ENCODE peak calls at places on chromosomes 11 and 22, in four cellular contexts. One of them, this sample, is unnamed. For H3K36me3, the result is how much of the 10 kb centered on the place peaks cover.

GRCh38 chr11:65180877-65181568 is 705 bp upstream of the CAPN1 start:
- DNase-seq in pancreas: peak
- DNase-seq in psoas muscle: peak
- DNase-seq in stomach: peak
- DNase-seq in this sample: peak

GRCh38 chr22:25081409-25081824 is 118.2 kb upstream of the CRYBB3 start:
- DNase-seq in psoas muscle: no peak
- DNase-seq in stomach: peak
- DNase-seq in pancreas: no peak
- DNase-seq in this sample: no peak

GRCh38 chr11:113289341-113290187 is 24.8 kb upstream of the TTC12 start:
- DNase-seq in psoas muscle: peak
- DNase-seq in stomach: peak
- DNase-seq in pancreas: peak
- DNase-seq in this sample: peak

GRCh38 chr22:48761546-48761945 is 1066.1 kb downstream of the BRD1 start:
- DNase-seq in psoas muscle: no peak
- DNase-seq in stomach: peak
- DNase-seq in pancreas: no peak
- DNase-seq in this sample: no peak

GRCh38 chr22:43135565-43135964 is 7.6 kb downstream of the MCAT start:
- DNase-seq in psoas muscle: no peak
- DNase-seq in pancreas: no peak
- DNase-seq in stomach: no peak
- DNase-seq in this sample: no peak

GRCh38 chr11:79686703-79687419 is 246.0 kb upstream of the TENM4 start:
- DNase-seq in pancreas: no peak
- DNase-seq in psoas muscle: no peak
- DNase-seq in stomach: no peak
- DNase-seq in this sample: no peak

GRCh38 chr11:120807414-120808150 is 216.3 kb upstream of the TBCEL start:
- DNase-seq in pancreas: no peak
- DNase-seq in stomach: no peak
- DNase-seq in psoas muscle: no peak
- DNase-seq in this sample: no peak

GRCh38 chr11:123593570-123593969 is 60.9 kb downstream of the SCN3B start:
- DNase-seq in psoas muscle: no peak
- DNase-seq in stomach: no peak
- DNase-seq in pancreas: no peak
- DNase-seq in this sample: no peak

GRCh38 chr11:65310215-65310614 is 4.5 kb upstream of the CDC42EP2 start:
- DNase-seq in pancreas: no peak
- DNase-seq in stomach: no peak
- DNase-seq in psoas muscle: peak
- DNase-seq in this sample: no peak

GRCh38 chr11:34345991-34346480 is 11.8 kb downstream of the ABTB2 start:
- DNase-seq in stomach: no peak
- DNase-seq in pancreas: no peak
- DNase-seq in psoas muscle: peak
- DNase-seq in this sample: no peak

GRCh38 chr11:77122576-77123212 is 5.4 kb upstream of the MYO7A start:
- DNase-seq in pancreas: no peak
- DNase-seq in stomach: no peak
- DNase-seq in psoas muscle: no peak
- DNase-seq in this sample: no peak

GRCh38 chr11:6812391-6813005 is 13.0 kb upstream of the OR6A2 start:
- DNase-seq in stomach: no peak
- DNase-seq in psoas muscle: no peak
- DNase-seq in pancreas: no peak
- DNase-seq in this sample: peak

GRCh38 chr11:75668508-75669297 is at the start of gene MAP6:
- DNase-seq in pancreas: peak
- DNase-seq in psoas muscle: peak
- DNase-seq in stomach: no peak
- DNase-seq in this sample: no peak

GRCh38 chr11:60753309-60753708 is 3.4 kb upstream of the MS4A15 start:
- DNase-seq in pancreas: no peak
- DNase-seq in stomach: no peak
- DNase-seq in psoas muscle: no peak
- DNase-seq in this sample: no peak

GRCh38 chr11:114684636-114685035 is 6.3 kb downstream of the NXPE2 start:
- DNase-seq in psoas muscle: no peak
- DNase-seq in pancreas: no peak
- DNase-seq in stomach: no peak
- DNase-seq in this sample: no peak

GRCh38 chr11:78943841-78944240 is 369.2 kb upstream of the NARS2 start:
- DNase-seq in stomach: no peak
- DNase-seq in pancreas: no peak
- DNase-seq in psoas muscle: no peak
- DNase-seq in this sample: no peak

GRCh38 chr11:65429069-65429681 is 6.6 kb downstream of the NEAT1 start:
- DNase-seq in stomach: peak
- DNase-seq in pancreas: no peak
- DNase-seq in psoas muscle: no peak
- DNase-seq in this sample: peak

GRCh38 chr11:120674537-120674936 is 163.0 kb downstream of the GRIK4 start:
- DNase-seq in pancreas: no peak
- DNase-seq in psoas muscle: no peak
- DNase-seq in stomach: no peak
- DNase-seq in this sample: no peak

GRCh38 chr11:1654388-1655167 is 25.0 kb downstream of the KRTAP5-5 start:
- DNase-seq in psoas muscle: no peak
- DNase-seq in pancreas: peak
- DNase-seq in stomach: no peak
- DNase-seq in this sample: no peak

GRCh38 chr11:102831128-102831708 is 12.2 kb downstream of the MMP3 start:
- DNase-seq in pancreas: peak
- DNase-seq in psoas muscle: peak
- DNase-seq in stomach: no peak
- DNase-seq in this sample: peak

GRCh38 chr22:49676783-49677494 is 150.7 kb downstream of the BRD1 start:
- DNase-seq in pancreas: no peak
- DNase-seq in psoas muscle: no peak
- DNase-seq in stomach: no peak
- DNase-seq in this sample: no peak

GRCh38 chr11:62120466-62120865 is 3.3 kb upstream of the INCENP start:
- DNase-seq in psoas muscle: no peak
- DNase-seq in stomach: no peak
- DNase-seq in pancreas: no peak
- DNase-seq in this sample: no peak

GRCh38 chr22:44587004-44587793 is 89.2 kb upstream of the RTL6 start:
- DNase-seq in stomach: no peak
- DNase-seq in psoas muscle: no peak
- DNase-seq in pancreas: peak
- DNase-seq in this sample: no peak

GRCh38 chr11:18347471-18348125 is 25.2 kb downstream of the GTF2H1 start:
- DNase-seq in pancreas: no peak
- DNase-seq in psoas muscle: no peak
- DNase-seq in stomach: no peak
- DNase-seq in this sample: no peak

GRCh38 chr22:29877620-29878019 is 5.4 kb upstream of the MTMR3 start:
- DNase-seq in psoas muscle: no peak
- DNase-seq in pancreas: no peak
- DNase-seq in stomach: no peak
- DNase-seq in this sample: no peak

GRCh38 chr22:39139933-39140332 is 12.5 kb downstream of the CBX7 start:
- DNase-seq in stomach: no peak
- DNase-seq in psoas muscle: no peak
- DNase-seq in pancreas: no peak
- DNase-seq in this sample: no peak

GRCh38 chr22:39136317-39136716 is 16.2 kb downstream of the CBX7 start:
- DNase-seq in pancreas: no peak
- DNase-seq in stomach: no peak
- DNase-seq in psoas muscle: no peak
- DNase-seq in this sample: no peak

GRCh38 chr22:39135092-39135896 is 17.2 kb downstream of the CBX7 start:
- DNase-seq in psoas muscle: no peak
- DNase-seq in pancreas: no peak
- DNase-seq in stomach: no peak
- DNase-seq in this sample: no peak

GRCh38 chr22:39142088-39142667 is 10.3 kb downstream of the CBX7 start:
- DNase-seq in stomach: no peak
- DNase-seq in pancreas: no peak
- DNase-seq in psoas muscle: no peak
- DNase-seq in this sample: no peak

GRCh38 chr22:39138357-39138997 is 14.0 kb downstream of the CBX7 start:
- DNase-seq in pancreas: no peak
- DNase-seq in psoas muscle: no peak
- DNase-seq in stomach: no peak
- DNase-seq in this sample: no peak
- H3K4me3 ChIP-seq in pancreas: no peak
- H3K4me3 ChIP-seq in psoas muscle: no peak
- H3K4me3 ChIP-seq in stomach: no peak
- H3K4me3 ChIP-seq in this sample: no peak

DNA sequence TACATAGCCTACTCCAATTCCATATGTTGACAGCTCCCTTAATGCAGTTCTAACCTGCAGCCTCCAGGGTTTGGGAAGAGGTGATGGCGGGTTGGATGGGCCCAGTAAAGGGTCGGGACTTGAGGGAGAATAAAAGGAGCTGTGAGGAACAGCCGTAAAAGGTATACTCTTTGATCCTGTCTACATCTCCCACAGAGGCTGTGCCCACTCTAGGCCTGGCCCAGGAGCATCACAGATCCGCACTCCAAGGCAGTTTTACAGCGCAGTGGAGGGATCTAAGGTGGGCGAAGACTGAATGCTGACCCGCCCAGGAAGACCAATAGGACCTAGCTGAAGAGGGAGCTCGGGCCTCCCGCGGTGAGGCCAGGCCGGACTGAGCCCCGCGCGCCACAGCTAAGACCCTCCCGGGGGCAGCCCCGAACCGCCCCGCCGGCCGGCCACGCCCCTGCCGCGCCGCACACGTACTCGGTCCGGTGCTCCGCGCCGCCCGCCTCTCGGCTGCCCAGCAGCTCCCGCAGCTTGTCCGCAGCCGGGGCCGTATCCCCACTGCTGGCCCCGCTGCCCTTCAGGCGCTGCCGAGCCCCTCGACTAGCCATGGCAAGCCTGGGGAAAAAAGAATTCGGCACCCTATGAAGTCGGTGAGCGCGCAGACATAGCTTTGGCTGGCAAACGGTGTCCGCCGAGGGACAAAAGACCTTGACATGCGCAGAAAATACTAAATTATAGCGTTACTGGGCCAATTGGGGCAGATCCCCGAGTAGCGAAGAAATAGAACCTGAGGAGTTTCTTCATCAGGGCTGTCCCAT is at the start of gene ALG9:
- DNase-seq in stomach: peak
- DNase-seq in psoas muscle: peak
- DNase-seq in pancreas: peak
- DNase-seq in this sample: peak
- TF ChIP-seq CTCF in stomach: no peak
- TF ChIP-seq CTCF in psoas muscle: peak
- TF ChIP-seq CTCF in pancreas: no peak
- TF ChIP-seq CTCF in this sample: no peak

DNA sequence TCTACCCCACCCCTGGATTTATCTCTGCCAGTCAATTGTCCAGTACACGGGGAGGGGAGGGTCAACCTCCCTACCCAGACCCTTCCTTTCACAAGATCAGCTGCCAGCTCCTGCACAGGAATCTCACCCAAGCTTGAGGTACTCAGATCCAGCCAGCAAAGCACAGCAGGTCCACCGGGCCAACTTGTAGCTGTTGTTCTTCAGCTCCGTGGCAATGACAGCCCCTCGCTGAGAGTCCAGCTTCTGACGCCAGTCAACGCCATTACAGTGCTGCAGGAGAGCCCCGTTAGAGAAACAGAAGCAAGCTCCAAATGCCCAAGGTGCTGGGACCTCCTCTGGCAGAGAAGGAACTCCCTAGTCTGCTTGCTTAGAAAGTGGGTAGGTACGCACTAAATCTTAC is 5.5 kb upstream of the FOXRED2 start:
- DNase-seq in pancreas: no peak
- DNase-seq in stomach: no peak
- DNase-seq in psoas muscle: no peak
- DNase-seq in this sample: no peak
- H3K36me3 ChIP-seq in pancreas: half or more
- H3K36me3 ChIP-seq in stomach: half or more
- H3K36me3 ChIP-seq in psoas muscle: half or more
- H3K36me3 ChIP-seq in this sample: under half

GRCh38 chr22:32996702-32997101 is 61.5 kb downstream of the SYN3 start:
- DNase-seq in psoas muscle: peak
- DNase-seq in stomach: no peak
- DNase-seq in pancreas: no peak
- DNase-seq in this sample: no peak

GRCh38 chr22:32994046-32994827 is 63.9 kb downstream of the SYN3 start:
- DNase-seq in pancreas: no peak
- DNase-seq in psoas muscle: peak
- DNase-seq in stomach: no peak
- DNase-seq in this sample: no peak

GRCh38 chr22:32996276-32996675 is 61.9 kb downstream of the SYN3 start:
- DNase-seq in pancreas: no peak
- DNase-seq in psoas muscle: no peak
- DNase-seq in stomach: no peak
- DNase-seq in this sample: no peak

GRCh38 chr22:32995335-32995734 is 62.8 kb downstream of the SYN3 start:
- DNase-seq in pancreas: no peak
- DNase-seq in stomach: no peak
- DNase-seq in psoas muscle: no peak
- DNase-seq in this sample: no peak

DNA sequence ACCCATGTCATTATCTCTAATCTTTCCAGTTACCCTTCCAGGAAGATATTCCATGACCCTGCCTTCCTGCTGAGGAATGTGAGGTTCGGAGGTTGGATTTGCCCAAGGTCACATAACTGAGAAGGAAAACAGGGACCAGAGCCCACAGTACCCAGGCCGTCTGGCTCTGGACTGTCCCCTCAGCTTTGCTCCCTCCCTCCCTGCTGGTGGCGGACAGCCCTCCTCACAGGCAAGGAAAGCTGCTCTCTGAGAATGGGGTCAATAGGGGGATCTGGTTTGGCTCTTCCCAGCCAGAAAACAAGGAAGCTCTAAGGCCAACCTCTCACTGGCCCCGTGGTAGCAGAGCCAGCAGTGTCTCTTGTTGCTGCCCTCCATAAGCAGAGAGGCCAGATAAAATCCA is 63.3 kb downstream of the SYN3 start:
- DNase-seq in psoas muscle: no peak
- DNase-seq in stomach: no peak
- DNase-seq in pancreas: no peak
- DNase-seq in this sample: no peak
- H3K4me3 ChIP-seq in psoas muscle: no peak
- H3K4me3 ChIP-seq in stomach: no peak
- H3K4me3 ChIP-seq in pancreas: no peak
- H3K4me3 ChIP-seq in this sample: no peak

GRCh38 chr11:73389134-73389525 is 12.9 kb downstream of the RELT start:
- DNase-seq in psoas muscle: no peak
- DNase-seq in stomach: no peak
- DNase-seq in pancreas: no peak
- DNase-seq in this sample: no peak
- TF ChIP-seq CTCF in psoas muscle: no peak
- TF ChIP-seq CTCF in stomach: no peak
- TF ChIP-seq CTCF in pancreas: no peak
- TF ChIP-seq CTCF in this sample: no peak